ENCODE peak calls at places on chromosomes 4 and X, in four cellular contexts. R is H9, U is IMR-90, P is H1. J is an unnamed sample.
A peak's percentile ranks its signal among the peaks of the same experiment; 100 is the strongest.

GRCh38 chrX:123818243-123818642 is 41.6 kb upstream of the XIAP start:
- DNase-seq in R (no peak), U (peak; percentile 84), P (no peak), J (no peak)

GRCh38 chr4:88737304-88738015 is 39.8 kb upstream of the NAP1L5 start:
- DNase-seq in R (no peak), U (peak; percentile 12), P (no peak), J (peak; percentile 19)

GRCh38 chrX:153644356-153645125 is 2.5 kb upstream of the DUSP9 start:
- DNase-seq in R (peak; percentile 43), U (no peak), P (no peak), J (peak; percentile 49)

GRCh38 chrX:47302396-47302795 is 68.0 kb upstream of the ZNF157 start:
- DNase-seq in R (no peak), U (no peak), P (no peak), J (peak; percentile 14)

GRCh38 chrX:29952016-29952415 is 263.3 kb upstream of the MAGEB2 start:
- DNase-seq in R (no peak), U (peak; percentile 5), P (no peak), J (no peak)

GRCh38 chrX:104343408-104344129 is 88.8 kb upstream of the ESX1 start:
- DNase-seq in R (peak; percentile 77), U (peak; percentile 74), P (peak; percentile 43), J (peak; percentile 92)

GRCh38 chr4:101500742-101501141 is 153.4 kb upstream of the PPP3CA start:
- DNase-seq in R (no peak), U (no peak), P (no peak), J (no peak)

GRCh38 chr4:62898115-62898514 is 1511.1 kb downstream of the TECRL start:
- DNase-seq in R (no peak), U (no peak), P (no peak), J (no peak)

GRCh38 chr4:7973545-7973981 is 33.9 kb upstream of the AFAP1 start:
- DNase-seq in R (no peak), U (peak; percentile 74), P (no peak), J (no peak)

GRCh38 chrX:103373581-103373980 is 2.8 kb upstream of the BEX3 start:
- DNase-seq in R (no peak), U (no peak), P (no peak), J (no peak)

GRCh38 chr4:140085924-140086323 is 68.1 kb downstream of the MAML3 start:
- DNase-seq in R (no peak), U (no peak), P (no peak), J (no peak)
- H3K27ac ChIP-seq in R (no peak overlapping the region), U (no peak overlapping the region), P (no peak overlapping the region), J (no peak overlapping the region)

DNA sequence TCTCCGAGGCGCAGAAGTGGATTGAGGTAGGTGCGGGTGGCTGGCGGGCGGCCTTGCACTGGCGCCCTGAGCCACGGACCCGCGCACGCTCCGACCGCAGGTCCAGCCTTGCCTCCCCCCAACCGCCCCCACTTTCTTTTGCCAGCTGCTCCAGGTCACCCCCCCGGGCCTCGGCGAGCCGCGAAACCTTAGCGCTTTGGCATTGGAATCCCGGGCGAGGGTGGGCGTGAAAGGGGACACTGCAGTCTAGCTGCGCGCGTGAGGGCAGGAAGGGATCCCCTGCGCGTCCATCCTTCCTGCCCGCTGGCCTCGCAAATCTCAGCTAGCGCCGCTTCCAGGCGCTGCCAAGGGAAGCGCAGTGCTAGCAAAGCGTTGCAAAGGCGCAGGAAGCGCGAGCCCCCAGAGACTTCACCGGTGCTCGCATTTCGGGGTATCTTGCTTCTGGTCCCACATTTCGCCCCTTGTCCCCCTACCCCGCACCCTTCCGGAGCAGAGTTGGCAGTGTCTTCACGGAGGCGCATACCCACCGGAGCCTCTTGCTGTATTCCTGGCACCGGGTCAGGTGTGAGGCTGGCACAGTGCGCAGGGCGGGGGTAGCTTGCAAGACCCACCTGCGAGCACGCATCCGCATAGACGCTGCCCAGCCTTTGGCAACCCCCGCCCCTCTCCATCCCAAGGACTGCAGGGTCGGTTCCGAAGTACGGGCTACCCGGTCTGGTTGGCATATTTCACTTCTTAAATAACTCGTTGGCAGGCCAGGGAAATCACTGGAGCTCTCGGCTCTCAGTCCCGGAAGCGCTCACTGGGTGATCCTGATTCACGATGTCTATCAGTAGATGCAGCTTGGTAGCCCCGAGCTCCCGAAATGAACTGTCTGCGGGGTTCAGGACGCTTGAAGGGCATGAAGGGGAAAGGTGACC is 104.4 kb downstream of the UCHL1 start:
- DNase-seq in R (peak; percentile 55), U (no peak), P (no peak), J (peak; percentile 47)
- H3K23ac ChIP-seq in R (no peak overlapping the region), U (peak overlapping the region; percentile 59), P (no peak overlapping the region), J (peak overlapping the region; percentile 59)

GRCh38 chr4:145346081-145346480 is 135.6 kb upstream of the SMAD1 start:
- DNase-seq in R (no peak), U (no peak), P (no peak), J (no peak)

GRCh38 chr4:145340071-145340695 is 141.5 kb upstream of the SMAD1 start:
- DNase-seq in R (peak; percentile 62), U (no peak), P (no peak), J (peak; percentile 68)

GRCh38 chr4:145339075-145339725 is 142.5 kb upstream of the SMAD1 start:
- DNase-seq in R (no peak), U (no peak), P (no peak), J (no peak)

GRCh38 chr4:145345401-145345800 is 136.3 kb upstream of the SMAD1 start:
- DNase-seq in R (no peak), U (peak; percentile 8), P (no peak), J (no peak)

GRCh38 chr4:145341381-145341780 is 140.3 kb upstream of the SMAD1 start:
- DNase-seq in R (no peak), U (no peak), P (no peak), J (peak; percentile 25)
- H4K5ac ChIP-seq in R (no peak overlapping the region), U (no peak overlapping the region), P (no peak overlapping the region), J (no peak overlapping the region)

DNA sequence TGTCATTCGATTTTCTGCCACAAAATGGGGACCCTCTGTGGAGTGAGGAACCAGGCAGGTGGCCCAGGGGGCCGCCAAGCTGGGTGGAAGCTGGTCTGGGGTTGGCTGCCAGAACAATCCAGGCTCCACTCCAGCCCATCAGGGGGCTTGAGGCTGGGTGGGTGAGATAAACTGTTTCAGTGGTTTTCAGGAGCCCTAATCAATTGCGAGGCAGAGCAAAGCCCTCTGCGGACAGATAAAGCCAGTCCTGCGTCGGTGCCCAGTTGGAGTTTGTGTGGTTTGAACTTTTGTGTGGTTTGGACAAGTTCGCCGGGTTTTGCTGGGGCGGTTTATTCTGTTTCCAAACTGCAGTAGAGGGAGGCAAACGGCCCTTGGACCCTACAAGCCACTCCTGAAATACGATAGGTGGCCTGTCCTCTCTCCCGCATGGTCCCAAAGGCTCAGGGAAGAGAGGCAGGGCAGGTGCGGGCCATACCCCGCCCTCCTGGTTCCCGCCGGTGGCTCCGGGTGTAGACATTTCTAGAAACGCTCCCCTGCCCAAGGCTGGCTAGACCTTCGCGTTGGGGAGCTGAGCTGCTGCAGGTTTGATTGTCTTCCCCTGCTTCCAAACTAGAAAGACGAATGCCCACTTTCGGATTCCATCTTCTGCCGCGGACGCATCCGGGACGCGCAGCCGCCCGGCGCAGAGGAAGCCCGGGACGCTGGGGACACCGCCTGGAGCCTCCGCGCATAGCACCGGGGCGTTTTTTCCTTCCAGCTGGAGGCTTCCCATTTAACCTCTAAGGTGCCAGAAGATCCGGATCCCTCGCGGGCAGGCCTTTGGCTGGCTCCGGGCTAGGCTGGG is 169.0 kb upstream of the BCOR start:
- DNase-seq in R (peak; percentile 85), U (peak; percentile 56), P (peak; percentile 19), J (peak; percentile 70)
- H3K27ac ChIP-seq in R (no peak overlapping the region), U (peak overlapping the region; percentile 57), P (no peak overlapping the region), J (no peak overlapping the region)

GRCh38 chr4:3247399-3248177 is 1.4 kb upstream of the MSANTD1 start:
- DNase-seq in R (no peak), U (no peak), P (no peak), J (no peak)
- H3K23ac ChIP-seq in R (no peak overlapping the region), U (no peak overlapping the region), P (no peak overlapping the region), J (no peak overlapping the region)

DNA sequence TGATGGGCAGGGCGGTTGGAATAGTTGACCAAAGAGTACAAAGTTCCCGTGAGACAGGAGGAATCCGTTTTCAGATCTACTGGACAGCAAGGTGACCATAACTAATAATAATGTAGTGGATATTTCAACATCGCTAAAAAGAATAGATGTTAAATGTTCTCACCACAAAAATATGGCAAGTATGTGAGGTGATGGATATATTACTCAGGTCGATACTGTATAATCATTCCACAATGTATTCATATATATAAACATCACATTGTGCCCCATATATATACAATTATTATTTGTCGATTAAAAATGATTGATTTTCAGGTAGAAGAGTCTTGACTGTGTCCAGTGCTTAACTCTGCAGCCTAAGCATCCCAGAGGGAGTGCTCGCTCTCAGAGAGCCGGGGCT is 141.6 kb upstream of the TENM3 start:
- DNase-seq in R (no peak), U (no peak), P (no peak), J (no peak)
- H4K5ac ChIP-seq in R (no peak overlapping the region), U (no peak overlapping the region), P (no peak overlapping the region), J (no peak overlapping the region)

DNA sequence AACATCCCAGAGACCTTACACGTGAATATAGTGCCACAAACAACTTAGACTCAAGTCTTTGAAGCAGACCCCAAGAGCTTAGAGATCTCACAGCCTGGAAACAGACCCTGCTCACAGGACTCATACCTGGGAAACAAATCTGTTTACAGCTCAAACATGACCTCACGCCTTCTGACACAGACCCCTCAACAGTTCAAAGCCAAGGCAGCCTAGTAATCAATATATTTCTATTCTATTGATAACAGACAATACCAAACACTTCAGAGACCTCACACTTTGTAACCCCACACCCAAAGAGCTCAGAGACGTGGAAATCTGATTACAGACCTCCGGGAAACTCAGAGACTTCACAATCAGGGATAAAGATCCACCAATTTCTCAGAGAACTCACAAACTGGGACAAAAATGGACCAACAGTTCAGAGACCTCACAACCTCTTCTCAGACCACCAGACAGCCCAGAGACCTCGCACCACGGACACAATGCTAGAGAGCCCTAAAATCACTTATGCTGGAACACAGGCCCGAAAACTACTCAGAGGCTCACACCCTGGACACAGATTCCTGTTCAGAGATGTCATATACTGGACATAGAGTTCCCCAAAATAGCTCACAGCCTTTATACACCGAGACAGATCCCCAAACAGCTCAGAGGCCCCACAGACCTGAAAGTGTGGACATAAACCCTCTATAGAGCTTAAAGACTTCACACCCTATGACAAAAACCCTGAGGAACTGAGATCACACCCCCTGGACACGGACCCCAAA is 14.8 kb downstream of the SUV39H1 start:
- DNase-seq in R (no peak), U (no peak), P (no peak), J (no peak)
- H3K27ac ChIP-seq in R (no peak overlapping the region), U (no peak overlapping the region), P (no peak overlapping the region), J (no peak overlapping the region)

GRCh38 chr4:153113061-153113837 is 91.0 kb upstream of the TRIM2 start:
- DNase-seq in R (no peak), U (peak; percentile 29), P (no peak), J (no peak)

GRCh38 chr4:153116101-153116680 is 88.1 kb upstream of the TRIM2 start:
- DNase-seq in R (no peak), U (no peak), P (no peak), J (no peak)

GRCh38 chr4:153115322-153116100 is 88.7 kb upstream of the TRIM2 start:
- DNase-seq in R (no peak), U (peak; percentile 77), P (no peak), J (no peak)

GRCh38 chr4:153113838-153114105 is 90.5 kb upstream of the TRIM2 start:
- DNase-seq in R (no peak), U (no peak), P (no peak), J (no peak)

GRCh38 chr4:153114771-153115321 is 89.4 kb upstream of the TRIM2 start:
- DNase-seq in R (no peak), U (peak; percentile 84), P (no peak), J (no peak)
- H3K23ac ChIP-seq in R (no peak overlapping the region), U (peak overlapping the region; percentile 0), P (no peak overlapping the region), J (no peak overlapping the region)

DNA sequence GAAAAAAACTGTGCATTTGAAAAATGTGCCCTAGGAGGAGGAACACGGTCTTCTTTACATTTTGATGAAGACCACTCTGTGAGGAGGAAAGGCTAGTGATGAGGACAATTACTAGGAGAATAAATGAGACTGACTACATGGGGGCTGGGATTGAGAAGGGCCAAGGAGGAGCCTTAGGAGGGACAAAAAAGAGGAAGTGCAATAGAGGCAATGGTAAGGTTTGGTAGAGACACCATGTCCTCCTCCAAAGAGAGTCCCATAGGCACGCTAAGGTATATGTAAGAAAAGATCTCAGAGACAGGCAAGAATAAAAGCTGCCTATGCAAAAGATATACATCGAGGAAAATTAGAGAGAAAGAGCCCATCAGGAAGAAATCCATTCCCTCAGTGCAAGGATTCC is 336.5 kb upstream of the SFRP2 start:
- DNase-seq in R (no peak), U (no peak), P (no peak), J (no peak)
- H4K5ac ChIP-seq in R (no peak overlapping the region), U (no peak overlapping the region), P (no peak overlapping the region), J (no peak overlapping the region)

J was measured in mesendoderm.